ENCODE peak calls at places on chromosome 14, in six cellular contexts. T is cardiac fibroblast, J is HepG2, N is endodermal cell, E is GM12865, H is lung. C is an unnamed sample.

GRCh38 chr14:92527724-92528123 is 14.1 kb downstream of the RIN3 start:
- DNase-seq in T (no peak), J (no peak), N (no peak), E (no peak), H (no peak), C (no peak)

GRCh38 chr14:54568821-54569591 is 2.1 kb downstream of the SAMD4A start:
- DNase-seq in T (peak), J (peak), N (peak), E (no peak), H (no peak), C (peak)

GRCh38 chr14:70873627-70874026 is 33.6 kb upstream of the PCNX1 start:
- DNase-seq in T (no peak), J (peak), N (no peak), E (peak), H (no peak), C (no peak)

GRCh38 chr14:43706901-43707300 is 800.2 kb downstream of the FSCB start:
- DNase-seq in T (peak), J (no peak), N (no peak), E (no peak), H (no peak), C (peak)

GRCh38 chr14:51236314-51236713 is 3.7 kb upstream of the TMX1 start:
- DNase-seq in T (peak), J (no peak), N (no peak), E (no peak), H (no peak), C (peak)

GRCh38 chr14:66503532-66503931 is 4.4 kb upstream of the GPHN start:
- DNase-seq in T (peak), J (no peak), N (no peak), E (no peak), H (no peak), C (peak)

GRCh38 chr14:87131879-87132278 is 861.1 kb downstream of the GALC start:
- DNase-seq in T (no peak), J (no peak), N (no peak), E (no peak), H (no peak), C (peak)

GRCh38 chr14:75429562-75429961 is 1.7 kb downstream of the JDP2 start:
- DNase-seq in T (no peak), J (no peak), N (no peak), E (no peak), H (no peak), C (no peak)

GRCh38 chr14:64945431-64945830 is 2.9 kb upstream of the GPX2 start:
- DNase-seq in T (no peak), J (no peak), N (peak), E (no peak), H (no peak), C (no peak)

GRCh38 chr14:70398280-70398679 is 18.6 kb downstream of the SYNJ2BP start:
- DNase-seq in T (no peak), J (peak), N (no peak), E (no peak), H (no peak), C (no peak)

GRCh38 chr14:65933400-65934068 is 521.0 kb downstream of the FUT8 start:
- DNase-seq in T (peak), J (no peak), N (no peak), E (no peak), H (no peak), C (peak)

GRCh38 chr14:21106506-21107359 is 5.9 kb downstream of the TMEM253 start:
- DNase-seq in T (peak), J (peak), N (peak), E (peak), H (peak), C (peak)
- H3K4me3 ChIP-seq in T (no peak), J (peak), N (no peak), E (no peak), H (no peak), C (no peak)

GRCh38 chr14:21723431-21724045 is 49.9 kb upstream of the OR4E1 start:
- DNase-seq in T (no peak), J (peak), N (peak), E (peak), H (no peak), C (no peak)
- TF ChIP-seq CTCF in T (peak), J (peak), N (peak), E (peak), H (no peak), C (peak)

DNA sequence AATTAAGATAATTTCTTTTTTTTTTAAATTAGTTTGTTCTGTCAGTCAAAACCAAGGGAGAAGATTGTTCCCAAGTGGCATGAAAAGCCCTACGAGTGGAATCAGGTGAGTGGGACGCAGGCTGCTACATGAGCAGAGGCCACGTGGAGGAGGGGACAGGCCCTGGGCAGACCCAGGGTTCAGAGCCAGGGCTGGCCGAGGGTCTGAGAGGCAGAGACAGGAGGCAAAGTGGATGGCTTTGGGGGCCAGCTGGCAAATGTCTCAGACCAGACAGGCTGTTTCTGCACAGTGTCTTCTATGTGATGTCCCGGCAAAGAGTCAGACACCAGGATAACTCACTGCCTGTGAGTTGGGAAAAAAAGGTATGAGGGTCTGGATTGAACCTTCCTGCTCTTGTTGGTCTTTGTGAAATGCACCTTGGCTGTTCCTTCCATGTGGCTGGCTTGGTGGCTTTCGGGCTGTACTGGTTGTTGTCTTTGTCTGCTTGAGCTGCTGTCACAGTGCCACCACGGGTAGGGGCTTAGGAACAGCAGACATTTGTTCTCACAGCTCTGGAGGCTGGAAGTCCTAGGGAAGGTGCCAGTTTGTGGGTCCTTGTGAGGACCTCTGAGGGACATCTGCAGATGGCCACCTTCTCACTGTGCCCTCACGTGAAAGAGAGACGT is 35.8 kb upstream of the ASPG start:
- DNase-seq in T (no peak), J (no peak), N (no peak), E (no peak), H (no peak), C (no peak)
- H3K4me3 ChIP-seq in T (no peak), J (no peak), N (no peak), E (no peak), H (no peak), C (no peak)

DNA sequence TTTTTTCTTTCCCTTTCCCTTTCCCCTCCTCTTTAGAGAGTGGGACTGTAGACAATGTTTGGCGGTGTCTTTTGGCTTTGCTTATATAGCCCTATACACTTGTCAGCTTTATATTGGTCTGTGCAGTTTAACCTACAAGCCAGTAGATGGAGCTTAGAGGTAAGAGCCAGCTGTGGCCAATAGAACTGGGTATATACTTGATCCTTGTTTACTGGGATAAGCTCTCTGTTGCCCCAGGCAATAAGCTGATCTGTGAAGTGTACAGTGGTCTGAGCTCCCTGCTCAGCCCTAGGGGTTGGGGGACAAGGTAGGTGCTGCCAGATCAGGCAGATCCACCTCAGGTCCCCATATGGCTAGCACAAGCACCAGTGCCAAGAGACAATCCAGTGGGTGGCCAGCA is 434.1 kb downstream of the NOVA1 start:
- DNase-seq in T (peak), J (peak), N (peak), E (no peak), H (no peak), C (peak)
- TF ChIP-seq CTCF in T (peak), J (peak), N (peak), E (no peak), H (no peak), C (peak)

DNA sequence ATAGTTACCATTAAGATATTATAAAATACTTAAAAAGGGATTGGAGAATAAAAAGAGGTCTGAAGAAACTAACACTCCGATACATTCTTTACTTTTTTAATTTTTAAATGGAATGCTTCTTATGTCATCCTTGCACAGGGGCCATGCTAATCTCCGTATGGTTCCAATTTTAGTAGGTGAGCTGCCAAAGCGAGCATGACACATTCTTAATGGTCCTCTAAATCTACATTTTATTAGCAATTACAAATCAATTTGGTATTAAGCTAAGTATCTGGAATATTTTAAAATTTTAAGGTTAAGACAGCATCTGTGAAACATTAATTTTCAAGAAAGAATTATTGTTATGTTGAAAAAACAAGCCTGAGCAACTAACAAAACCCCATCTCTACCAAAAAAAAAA is 6.2 kb upstream of the ARID4A start:
- DNase-seq in T (no peak), J (no peak), N (no peak), E (no peak), H (no peak), C (peak)
- H3K4me3 ChIP-seq in T (no peak), J (no peak), N (no peak), E (no peak), H (no peak), C (no peak)

DNA sequence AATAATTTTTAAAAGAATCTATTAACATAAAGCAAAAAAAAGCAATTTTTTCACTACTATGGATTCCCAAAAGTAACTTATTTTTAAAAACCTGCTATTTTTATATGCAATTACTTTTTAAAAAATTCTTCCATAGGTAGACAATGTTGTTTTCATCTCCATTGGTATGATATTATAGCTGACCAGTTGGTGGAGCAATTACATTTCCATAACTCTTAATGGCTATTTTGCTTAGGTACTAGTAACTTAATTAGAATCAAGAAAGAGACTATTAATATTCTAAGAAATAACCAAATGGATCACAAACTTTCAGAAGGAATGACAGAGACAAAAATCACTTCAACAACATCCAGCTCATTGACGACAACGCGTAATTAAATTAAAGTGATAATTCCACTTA is 64.7 kb upstream of the PTCSC3 start:
- DNase-seq in T (peak), J (no peak), N (no peak), E (no peak), H (no peak), C (no peak)
- TF ChIP-seq CTCF in T (no peak), J (peak), N (no peak), E (no peak), H (no peak), C (no peak)

C was measured in fibroblast of the aortic adventitia.